ENCODE peak calls at places on chromosomes 3 and 15, in six cellular contexts. T is MM.1S; Q is naive thymus-derived CD8-positive, alpha-beta T cell; C is stimulated activated CD8-positive, alpha-beta memory T cell treated with anti-CD3 and anti-CD28 coated beads, Interleukin-12 subunit alpha, Interleukin-12 subunit beta, amount 100 ng/mL, for 4 hours; Y is heart left ventricle; A is astrocyte of the cerebellum. X is an unnamed sample.

GRCh38 chr3:64163755-64164148 is 61.5 kb downstream of the PRICKLE2 start:
- DNase-seq in A (peak; percentile 39), Q (no peak), T (no peak), Y (no peak), C (no peak), X (peak; percentile 47)

GRCh38 chr3:64814360-64814759 is 126.6 kb upstream of the ADAMTS9 start:
- DNase-seq in Q (no peak), A (no peak), Y (peak; percentile 34), T (peak; percentile 21), C (no peak), X (no peak)

GRCh38 chr15:45399381-45400212 is 21.3 kb upstream of the GATM start:
- DNase-seq in C (no peak), Y (no peak), Q (no peak), T (peak; percentile 68), A (peak; percentile 51), X (peak; percentile 62)

GRCh38 chr15:56943398-56943797 is 25.0 kb downstream of the TCF12 start:
- DNase-seq in A (no peak), Q (no peak), C (no peak), Y (no peak), T (no peak), X (no peak)

GRCh38 chr3:188936597-188937107 is 235.1 kb upstream of the TPRG1 start:
- DNase-seq in A (no peak), Y (no peak), T (no peak), C (no peak), Q (no peak), X (no peak)

GRCh38 chr15:33587773-33588172 is 277.0 kb downstream of the RYR3 start:
- DNase-seq in Y (no peak), T (no peak), A (peak; percentile 98), Q (no peak), C (no peak), X (no peak)

GRCh38 chr3:8972614-8973013 is 9.3 kb upstream of the RAD18 start:
- DNase-seq in Q (no peak), T (no peak), Y (no peak), A (no peak), C (no peak), X (peak; percentile 31)

GRCh38 chr3:194312743-194313281 is 38.3 kb downstream of the CPN2 start:
- DNase-seq in A (no peak), C (no peak), Y (no peak), T (no peak), Q (no peak), X (no peak)

GRCh38 chr3:14244521-14244920 is 65.9 kb downstream of the LSM3 start:
- DNase-seq in A (no peak), Y (no peak), T (no peak), C (no peak), Q (no peak), X (no peak)

GRCh38 chr3:188832146-188832545 is 339.6 kb upstream of the TPRG1 start:
- DNase-seq in T (no peak), Q (no peak), A (no peak), C (no peak), Y (no peak), X (no peak)

GRCh38 chr3:107969994-107970896 is 120.6 kb downstream of the CD47 start:
- DNase-seq in T (peak; percentile 13), Y (no peak), A (no peak), C (no peak), Q (no peak), X (no peak)

GRCh38 chr3:129918461-129918860 is 24.9 kb upstream of the TMCC1 start:
- DNase-seq in C (no peak), Y (no peak), T (no peak), A (no peak), Q (no peak), X (no peak)

GRCh38 chr3:4856986-4857385 is 122.3 kb upstream of the BHLHE40 start:
- DNase-seq in A (no peak), C (no peak), T (no peak), Q (no peak), Y (no peak), X (no peak)

GRCh38 chr3:157493627-157494550 is 9.3 kb downstream of the VEPH1 start:
- DNase-seq in T (peak; percentile 70), C (no peak), Y (no peak), A (peak; percentile 75), Q (no peak), X (peak; percentile 35)

GRCh38 chr3:97360804-97361203 is 403.8 kb upstream of the ARL6 start:
- DNase-seq in A (no peak), Y (no peak), T (no peak), Q (no peak), C (no peak), X (no peak)

GRCh38 chr15:34701536-34701935 is 53.3 kb downstream of the GJD2 start:
- DNase-seq in C (no peak), Q (no peak), T (no peak), A (no peak), Y (no peak), X (no peak)

GRCh38 chr15:61828008-61828407 is 232.2 kb downstream of the VPS13C start:
- DNase-seq in C (no peak), Q (no peak), Y (no peak), T (no peak), A (no peak), X (no peak)

GRCh38 chr15:27878841-27879240 is 220.3 kb downstream of the OCA2 start:
- DNase-seq in Y (no peak), C (no peak), Q (no peak), A (no peak), T (no peak), X (no peak)

X was measured in GM12865.